ENCODE peak calls at places on chromosomes 7 and 10, in nine cellular contexts. L is fibroblast of the conjunctiva; C is H7; Q is KBM-7; U is breast epithelium; E is GDM1; N is NCI-H510A; R is ureter; K is activated naive CD8-positive, alpha-beta T cell treated with anti-CD3 and anti-CD28 coated beads, Interleukin-2, amount 50 U/mL, for 24 hours. D is an unnamed sample.

GRCh38 chr10:132037676-132037975 is 28.1 kb upstream of the JAKMIP3 start:
- DNase-seq in N (no peak), Q (no peak), U (no peak), E (no peak), R (no peak), K (no peak), C (peak; percentile 92), L (no peak), D (no peak)

GRCh38 chr10:22341936-22342222 is 3.4 kb upstream of the SPAG6 start:
- DNase-seq in K (no peak), E (no peak), U (no peak), L (no peak), C (no peak), Q (no peak), R (no peak), N (no peak), D (no peak)

GRCh38 chr10:62180677-62181076 is 88.0 kb downstream of the RTKN2 start:
- DNase-seq in Q (no peak), C (no peak), N (no peak), U (no peak), L (no peak), R (no peak), K (no peak), E (no peak), D (no peak)

GRCh38 chr10:44334621-44335184 is 50.2 kb downstream of the CXCL12 start:
- DNase-seq in U (no peak), K (no peak), E (no peak), N (no peak), L (peak; percentile 55), Q (no peak), C (no peak), R (no peak), D (no peak)

GRCh38 chr10:103759100-103759781 is 96.1 kb downstream of the SH3PXD2A start:
- DNase-seq in R (peak; percentile 59), N (peak; percentile 50), E (peak; percentile 83), Q (peak; percentile 87), C (no peak), K (peak; percentile 23), L (peak; percentile 23), U (no peak), D (no peak)

GRCh38 chr10:10627414-10627813 is 390.3 kb upstream of the CELF2 start:
- DNase-seq in L (no peak), E (no peak), R (no peak), Q (no peak), C (no peak), U (no peak), N (no peak), K (no peak), D (no peak)

GRCh38 chr7:40761757-40762342 is 627.0 kb downstream of the SUGCT start:
- DNase-seq in C (no peak), L (no peak), E (no peak), U (no peak), R (no peak), K (no peak), N (no peak), Q (no peak), D (no peak)

GRCh38 chr7:2115739-2116065 is 117.0 kb downstream of the MAD1L1 start:
- DNase-seq in C (no peak), U (no peak), N (no peak), R (no peak), E (no peak), Q (no peak), K (no peak), L (no peak), D (no peak)

GRCh38 chr10:90321132-90321816 is 536.6 kb downstream of the HTR7 start:
- DNase-seq in E (no peak), U (no peak), N (no peak), R (no peak), C (no peak), Q (no peak), L (no peak), K (no peak), D (no peak)

GRCh38 chr7:126957443-126957842 is 295.3 kb downstream of the GRM8 start:
- DNase-seq in Q (no peak), U (no peak), R (no peak), E (no peak), K (no peak), C (no peak), N (no peak), L (no peak), D (no peak)

GRCh38 chr10:60645928-60646433 is 132.3 kb upstream of the CDK1 start:
- DNase-seq in R (no peak), E (no peak), L (no peak), N (no peak), C (no peak), U (no peak), K (no peak), Q (no peak), D (no peak)

GRCh38 chr7:25025218-25025671 is 45.3 kb upstream of the OSBPL3 start:
- DNase-seq in K (no peak), C (no peak), L (peak; percentile 40), N (no peak), R (no peak), Q (no peak), E (no peak), U (no peak), D (no peak)

GRCh38 chr7:47227762-47228177 is 354.1 kb downstream of the TNS3 start:
- DNase-seq in L (no peak), R (no peak), N (no peak), U (no peak), Q (peak; percentile 73), C (no peak), K (no peak), E (no peak), D (no peak)

GRCh38 chr7:80942261-80943041 is 23.6 kb upstream of the SEMA3C start:
- DNase-seq in K (no peak), N (no peak), U (peak; percentile 53), C (peak; percentile 33), Q (no peak), E (no peak), L (peak; percentile 97), R (peak; percentile 71), D (no peak)

GRCh38 chr7:106817098-106817497 is 48.0 kb upstream of the PIK3CG start:
- DNase-seq in Q (no peak), L (no peak), R (no peak), E (no peak), N (no peak), C (no peak), K (no peak), U (no peak), D (no peak)

GRCh38 chr10:75108684-75109458 is 2.6 kb upstream of the SAMD8 start:
- DNase-seq in U (no peak), C (peak; percentile 92), K (peak; percentile 29), R (no peak), N (no peak), L (no peak), Q (peak; percentile 22), E (no peak), D (no peak)

GRCh38 chr10:97234403-97234802 is 48.6 kb upstream of the SLIT1 start:
- DNase-seq in E (peak; percentile 13), C (no peak), R (no peak), U (no peak), Q (peak; percentile 53), K (no peak), L (peak; percentile 40), N (no peak), D (peak; percentile 2)

GRCh38 chr10:68334672-68335467 is 2.1 kb upstream of the PBLD start:
- DNase-seq in R (no peak), E (no peak), L (no peak), U (no peak), N (no peak), K (no peak), Q (no peak), C (no peak), D (no peak)